ENCODE peak calls at places on chromosome 6, in four cellular contexts. One of them, this sample, is unnamed.

GRCh38 chr6:168123165-168123911 is 44.3 kb upstream of the FRMD1 start:
- DNase-seq in substantia nigra: no peak
- DNase-seq in foreskin fibroblast: no peak
- DNase-seq in ELR: no peak
- DNase-seq in this sample: no peak

GRCh38 chr6:135922746-135923145 is 71.2 kb downstream of the PDE7B start:
- DNase-seq in substantia nigra: no peak
- DNase-seq in foreskin fibroblast: peak
- DNase-seq in ELR: peak
- DNase-seq in this sample: no peak

GRCh38 chr6:14476793-14477531 is 359.4 kb downstream of the CD83 start:
- DNase-seq in substantia nigra: no peak
- DNase-seq in foreskin fibroblast: peak
- DNase-seq in ELR: peak
- DNase-seq in this sample: peak

GRCh38 chr6:25958700-25959162 is 3.9 kb upstream of the TRIM38 start:
- DNase-seq in substantia nigra: no peak
- DNase-seq in foreskin fibroblast: no peak
- DNase-seq in ELR: no peak
- DNase-seq in this sample: no peak

GRCh38 chr6:44917430-44917829 is 410.7 kb upstream of the RUNX2 start:
- DNase-seq in substantia nigra: no peak
- DNase-seq in foreskin fibroblast: peak
- DNase-seq in ELR: no peak
- DNase-seq in this sample: no peak

GRCh38 chr6:15280023-15280422 is 34.2 kb downstream of the JARID2 start:
- DNase-seq in substantia nigra: no peak
- DNase-seq in foreskin fibroblast: no peak
- DNase-seq in ELR: no peak
- DNase-seq in this sample: no peak

GRCh38 chr6:4169028-4169789 is 33.8 kb upstream of the ECI2 start:
- DNase-seq in substantia nigra: no peak
- DNase-seq in foreskin fibroblast: no peak
- DNase-seq in ELR: no peak
- DNase-seq in this sample: no peak

GRCh38 chr6:79076160-79076559 is 1.9 kb downstream of the PHIP start:
- DNase-seq in substantia nigra: no peak
- DNase-seq in foreskin fibroblast: no peak
- DNase-seq in ELR: peak
- DNase-seq in this sample: no peak

GRCh38 chr6:153831350-153832078 is 207.5 kb upstream of the OPRM1 start:
- DNase-seq in substantia nigra: no peak
- DNase-seq in foreskin fibroblast: no peak
- DNase-seq in ELR: no peak
- DNase-seq in this sample: no peak

GRCh38 chr6:169291639-169292339 is 38.1 kb upstream of the THBS2 start:
- DNase-seq in substantia nigra: no peak
- DNase-seq in foreskin fibroblast: peak
- DNase-seq in ELR: no peak
- DNase-seq in this sample: no peak

GRCh38 chr6:15793288-15793687 is 130.5 kb upstream of the DTNBP1 start:
- DNase-seq in substantia nigra: no peak
- DNase-seq in foreskin fibroblast: peak
- DNase-seq in ELR: peak
- DNase-seq in this sample: peak

GRCh38 chr6:30113843-30114242 is 953 bp upstream of the TRIM31 start:
- DNase-seq in substantia nigra: no peak
- DNase-seq in foreskin fibroblast: no peak
- DNase-seq in ELR: no peak
- DNase-seq in this sample: no peak

GRCh38 chr6:49546371-49546770 is 4.1 kb upstream of the C6orf141 start:
- DNase-seq in substantia nigra: no peak
- DNase-seq in foreskin fibroblast: no peak
- DNase-seq in ELR: no peak
- DNase-seq in this sample: no peak

GRCh38 chr6:35478259-35478658 is 10.1 kb downstream of the RPL10A start:
- DNase-seq in substantia nigra: no peak
- DNase-seq in foreskin fibroblast: no peak
- DNase-seq in ELR: no peak
- DNase-seq in this sample: no peak

GRCh38 chr6:144284753-144285547 is at the start of gene UTRN:
- DNase-seq in substantia nigra: peak
- DNase-seq in foreskin fibroblast: peak
- DNase-seq in ELR: peak
- DNase-seq in this sample: peak

GRCh38 chr6:109300874-109301273 is 81.4 kb downstream of the CD164 start:
- DNase-seq in substantia nigra: no peak
- DNase-seq in foreskin fibroblast: no peak
- DNase-seq in ELR: no peak
- DNase-seq in this sample: no peak

GRCh38 chr6:163355471-163355991 is 59.0 kb upstream of the QKI start:
- DNase-seq in substantia nigra: peak
- DNase-seq in foreskin fibroblast: peak
- DNase-seq in ELR: peak
- DNase-seq in this sample: peak

GRCh38 chr6:29627762-29628418 is 5.1 kb downstream of the GABBR1 start:
- DNase-seq in substantia nigra: peak
- DNase-seq in foreskin fibroblast: peak
- DNase-seq in ELR: peak
- DNase-seq in this sample: peak

GRCh38 chr6:39266375-39266774 is 37.1 kb upstream of the KCNK5 start:
- DNase-seq in substantia nigra: no peak
- DNase-seq in foreskin fibroblast: no peak
- DNase-seq in ELR: no peak
- DNase-seq in this sample: no peak

GRCh38 chr6:100300221-100300736 is 164.4 kb downstream of the SIM1 start:
- DNase-seq in substantia nigra: no peak
- DNase-seq in foreskin fibroblast: peak
- DNase-seq in ELR: peak
- DNase-seq in this sample: peak

GRCh38 chr6:152207915-152208714 is 400.6 kb downstream of the ESR1 start:
- DNase-seq in substantia nigra: no peak
- DNase-seq in foreskin fibroblast: no peak
- DNase-seq in ELR: no peak
- DNase-seq in this sample: no peak

GRCh38 chr6:154868143-154868594 is 126.9 kb upstream of the TIAM2 start:
- DNase-seq in substantia nigra: no peak
- DNase-seq in foreskin fibroblast: peak
- DNase-seq in ELR: peak
- DNase-seq in this sample: peak

GRCh38 chr6:25257686-25258348 is 21.4 kb upstream of the CARMIL1 start:
- DNase-seq in substantia nigra: no peak
- DNase-seq in foreskin fibroblast: no peak
- DNase-seq in ELR: no peak
- DNase-seq in this sample: no peak

GRCh38 chr6:31636698-31637596 is 15.5 kb downstream of the BAG6 start:
- DNase-seq in substantia nigra: no peak
- DNase-seq in foreskin fibroblast: no peak
- DNase-seq in ELR: peak
- DNase-seq in this sample: no peak

GRCh38 chr6:17276766-17277165 is 4.4 kb upstream of the RBM24 start:
- DNase-seq in substantia nigra: no peak
- DNase-seq in foreskin fibroblast: peak
- DNase-seq in ELR: peak
- DNase-seq in this sample: no peak

GRCh38 chr6:21539621-21540100 is 53.9 kb upstream of the SOX4 start:
- DNase-seq in substantia nigra: no peak
- DNase-seq in foreskin fibroblast: no peak
- DNase-seq in ELR: no peak
- DNase-seq in this sample: no peak

GRCh38 chr6:137728386-137729349 is 138.4 kb upstream of the TNFAIP3 start:
- DNase-seq in substantia nigra: no peak
- DNase-seq in foreskin fibroblast: peak
- DNase-seq in ELR: peak
- DNase-seq in this sample: peak

GRCh38 chr6:53643481-53643965 is 22.0 kb downstream of the KLHL31 start:
- DNase-seq in substantia nigra: no peak
- DNase-seq in foreskin fibroblast: no peak
- DNase-seq in ELR: no peak
- DNase-seq in this sample: no peak

GRCh38 chr6:40719671-40720374 is 132.7 kb upstream of the LRFN2 start:
- DNase-seq in substantia nigra: no peak
- DNase-seq in foreskin fibroblast: peak
- DNase-seq in ELR: peak
- DNase-seq in this sample: peak

GRCh38 chr6:77813090-77813489 is 160.3 kb downstream of the MEI4 start:
- DNase-seq in substantia nigra: no peak
- DNase-seq in foreskin fibroblast: no peak
- DNase-seq in ELR: no peak
- DNase-seq in this sample: no peak

GRCh38 chr6:52666523-52666922 is 4.4 kb upstream of the TMEM14A start:
- DNase-seq in substantia nigra: no peak
- DNase-seq in foreskin fibroblast: no peak
- DNase-seq in ELR: no peak
- DNase-seq in this sample: no peak

This sample was measured in HT1080.